ENCODE peak calls at places on chromosomes 5 and 9, in six cellular contexts. X is HepG2, M is A549, W is ovary, B is stomach, V is suprapubic skin. Z is an unnamed sample.

GRCh38 chr5:130350131-130350530 is 445.9 kb downstream of the CHSY3 start:
- DNase-seq in X (no peak), M (no peak), W (no peak), B (no peak), V (no peak), Z (no peak)

GRCh38 chr9:94818196-94818541 is 91.7 kb downstream of the AOPEP start:
- DNase-seq in X (no peak), M (no peak), W (no peak), B (no peak), V (no peak), Z (no peak)

GRCh38 chr9:73183917-73184861 is 32.5 kb downstream of the ANXA1 start:
- DNase-seq in X (peak), M (peak), W (no peak), B (no peak), V (no peak), Z (no peak)

GRCh38 chr9:107213080-107213479 is 70.0 kb upstream of the RAD23B start:
- DNase-seq in X (peak), M (no peak), W (no peak), B (no peak), V (no peak), Z (no peak)

GRCh38 chr5:111379391-111379816 is 132.9 kb downstream of the STARD4 start:
- DNase-seq in X (no peak), M (no peak), W (no peak), B (no peak), V (no peak), Z (no peak)

GRCh38 chr9:130049431-130050210 is 4.1 kb upstream of the GPR107 start:
- DNase-seq in X (no peak), M (no peak), W (no peak), B (no peak), V (no peak), Z (no peak)

GRCh38 chr9:92501671-92502393 is 19.5 kb upstream of the ASPN start:
- DNase-seq in X (peak), M (peak), W (peak), B (peak), V (no peak), Z (peak)

GRCh38 chr5:135114759-135115158 is 80.7 kb upstream of the PITX1 start:
- DNase-seq in X (no peak), M (no peak), W (no peak), B (no peak), V (no peak), Z (no peak)

GRCh38 chr5:127909078-127909477 is 174.5 kb upstream of the SLC12A2 start:
- DNase-seq in X (peak), M (peak), W (no peak), B (no peak), V (no peak), Z (no peak)

GRCh38 chr9:112198646-112199045 is 23.5 kb upstream of the SUSD1 start:
- DNase-seq in X (no peak), M (peak), W (no peak), B (no peak), V (no peak), Z (peak)

GRCh38 chr9:93673271-93673843 is 97.0 kb downstream of the PHF2 start:
- DNase-seq in X (no peak), M (no peak), W (peak), B (peak), V (peak), Z (peak)

GRCh38 chr5:7927466-7928375 is 58.8 kb downstream of the MTRR start:
- DNase-seq in X (peak), M (peak), W (peak), B (peak), V (no peak), Z (peak)

GRCh38 chr5:68548959-68549676 is 333.6 kb downstream of the PIK3R1 start:
- DNase-seq in X (peak), M (peak), W (no peak), B (no peak), V (no peak), Z (no peak)

GRCh38 chr5:174818430-174818829 is 94.0 kb downstream of the MSX2 start:
- DNase-seq in X (no peak), M (no peak), W (no peak), B (no peak), V (no peak), Z (no peak)

GRCh38 chr9:34654317-34655083 is 2.5 kb downstream of the IL11RA start:
- DNase-seq in X (no peak), M (no peak), W (peak), B (peak), V (peak), Z (peak)

GRCh38 chr9:134629061-134629585 is 12.5 kb upstream of the COL5A1 start:
- DNase-seq in X (no peak), M (no peak), W (peak), B (no peak), V (peak), Z (no peak)

GRCh38 chr9:109083141-109083540 is 36.6 kb downstream of the TMEM245 start:
- DNase-seq in X (no peak), M (no peak), W (no peak), B (no peak), V (no peak), Z (no peak)

GRCh38 chr5:143008809-143009521 is 238.8 kb downstream of the ARHGAP26 start:
- DNase-seq in X (no peak), M (no peak), W (no peak), B (peak), V (no peak), Z (peak)

GRCh38 chr5:96721351-96721970 is 59.3 kb downstream of the CAST start:
- DNase-seq in X (no peak), M (no peak), W (no peak), B (no peak), V (no peak), Z (no peak)

GRCh38 chr5:9056046-9056445 is 489.8 kb downstream of the SEMA5A start:
- DNase-seq in X (no peak), M (no peak), W (no peak), B (no peak), V (no peak), Z (no peak)

GRCh38 chr9:129798973-129799372 is 4.0 kb upstream of the TOR1B start:
- DNase-seq in X (peak), M (no peak), W (no peak), B (no peak), V (no peak), Z (no peak)

GRCh38 chr5:45042283-45042682 is 233.5 kb downstream of the MRPS30 start:
- DNase-seq in X (no peak), M (no peak), W (no peak), B (no peak), V (no peak), Z (no peak)

GRCh38 chr5:112264151-112264550 is 154.9 kb downstream of the EPB41L4A start:
- DNase-seq in X (no peak), M (no peak), W (no peak), B (no peak), V (no peak), Z (no peak)

GRCh38 chr9:134185536-134186011 is 21.2 kb upstream of the RNU6ATAC start:
- DNase-seq in X (no peak), M (no peak), W (peak), B (no peak), V (no peak), Z (no peak)

GRCh38 chr5:150082889-150083288 is 3.5 kb downstream of the CSF1R start:
- DNase-seq in X (no peak), M (no peak), W (no peak), B (peak), V (no peak), Z (no peak)

GRCh38 chr9:15349892-15350761 is 43.1 kb upstream of the TTC39B start:
- DNase-seq in X (peak), M (peak), W (no peak), B (peak), V (no peak), Z (peak)

GRCh38 chr5:14730881-14731280 is 66.4 kb downstream of the OTULIN start:
- DNase-seq in X (no peak), M (no peak), W (no peak), B (no peak), V (no peak), Z (no peak)

GRCh38 chr5:163846512-163846911 is 341.1 kb downstream of the MAT2B start:
- DNase-seq in X (no peak), M (no peak), W (no peak), B (no peak), V (no peak), Z (no peak)

GRCh38 chr9:68685770-68686169 is 19.3 kb upstream of the PIP5K1B start:
- DNase-seq in X (peak), M (peak), W (no peak), B (peak), V (no peak), Z (peak)

GRCh38 chr5:82197550-82197949 is 80.6 kb downstream of the RPS23 start:
- DNase-seq in X (no peak), M (no peak), W (no peak), B (no peak), V (no peak), Z (no peak)

GRCh38 chr5:110803467-110804326 is 64.9 kb downstream of the SLC25A46 start:
- DNase-seq in X (no peak), M (no peak), W (no peak), B (no peak), V (no peak), Z (no peak)

GRCh38 chr5:142685418-142686209 is at the start of gene FGF1:
- DNase-seq in X (no peak), M (no peak), W (no peak), B (no peak), V (no peak), Z (no peak)

GRCh38 chr5:5066276-5067186 is 73.6 kb upstream of the ADAMTS16 start:
- DNase-seq in X (no peak), M (no peak), W (peak), B (no peak), V (no peak), Z (no peak)

GRCh38 chr9:105710638-105711037 is 16.3 kb downstream of the TMEM38B start:
- DNase-seq in X (no peak), M (no peak), W (no peak), B (no peak), V (no peak), Z (no peak)

GRCh38 chr5:44814761-44815160 is 6.0 kb downstream of the MRPS30 start:
- DNase-seq in X (no peak), M (no peak), W (no peak), B (no peak), V (no peak), Z (no peak)

GRCh38 chr9:127059030-127059429 is 63.4 kb downstream of the ANGPTL2 start:
- DNase-seq in X (no peak), M (no peak), W (no peak), B (no peak), V (no peak), Z (no peak)

GRCh38 chr5:31382051-31382878 is 149.6 kb downstream of the DROSHA start:
- DNase-seq in X (no peak), M (no peak), W (no peak), B (no peak), V (no peak), Z (no peak)
- H3K4me3 ChIP-seq in X (no peak), M (no peak), W (no peak), B (no peak), V (no peak), Z (no peak)

DNA sequence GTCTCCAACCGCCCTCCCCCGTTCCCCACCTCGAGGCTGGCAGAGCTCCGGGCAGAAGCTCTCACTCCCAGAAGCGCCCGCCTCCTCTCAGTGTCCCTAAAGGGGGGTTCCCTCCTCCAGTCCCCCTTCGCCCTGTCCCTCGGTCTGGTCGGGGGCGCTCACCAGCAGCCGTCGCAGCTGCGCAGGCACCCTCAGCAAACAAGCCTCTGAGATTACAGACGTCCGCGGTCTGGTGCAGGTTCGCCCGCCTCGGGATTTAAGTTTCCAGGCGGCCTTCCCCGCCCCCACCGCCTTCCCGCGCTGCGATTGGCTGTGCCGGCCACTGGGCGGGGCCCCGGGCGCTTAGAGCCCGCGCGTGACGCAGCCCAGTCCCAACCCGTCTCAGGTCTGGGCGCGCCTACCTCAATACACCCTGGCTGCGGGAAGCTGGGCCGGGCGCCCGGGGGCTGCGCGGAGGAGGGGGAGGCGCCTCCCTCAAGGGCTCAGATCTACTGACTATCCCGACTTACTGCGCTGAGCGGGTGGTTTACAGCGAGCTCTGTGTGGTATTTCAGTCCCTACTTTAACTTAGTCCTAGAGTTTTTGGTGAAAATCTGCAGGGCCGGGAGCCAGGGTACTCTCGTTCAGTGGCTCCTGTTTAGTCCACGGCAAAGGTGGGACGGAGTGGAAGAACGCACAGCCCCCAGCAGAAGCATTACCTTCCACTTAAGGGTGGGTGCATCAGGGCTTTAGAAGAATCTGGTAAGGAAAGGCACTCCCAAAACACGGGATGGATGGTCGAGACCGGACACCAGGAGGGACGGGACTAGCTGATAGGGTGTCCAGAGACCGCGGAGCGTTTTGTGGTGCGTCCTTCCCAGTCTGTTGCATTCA is at the start of gene CTSV:
- DNase-seq in X (peak), M (peak), W (peak), B (peak), V (peak), Z (peak)
- TF ChIP-seq EP300 in X (no peak), M (no peak), W (no peak), B (no peak), V (no peak), Z (no peak)

DNA sequence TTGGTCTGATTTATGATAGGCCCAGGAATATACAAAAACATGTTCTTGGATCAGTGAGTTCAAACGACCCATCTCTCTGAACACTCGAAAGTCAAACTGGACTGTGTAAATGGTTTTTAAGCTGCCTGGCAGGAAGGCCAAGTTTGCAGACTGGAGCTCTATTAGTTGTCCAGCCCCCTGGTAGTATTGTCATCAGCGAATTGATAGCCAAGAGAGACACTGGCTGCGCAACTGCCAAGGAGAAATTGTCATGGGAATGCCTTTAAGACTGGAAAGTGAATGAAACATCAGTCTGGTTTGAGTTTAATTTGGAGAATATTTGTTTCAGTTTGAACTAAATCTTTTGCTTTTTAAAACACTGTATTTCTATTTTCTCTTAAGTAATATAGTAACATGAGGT is 322.3 kb downstream of the ARHGEF28 start:
- DNase-seq in X (no peak), M (no peak), W (no peak), B (no peak), V (no peak), Z (no peak)
- H3K4me3 ChIP-seq in X (no peak), M (no peak), W (no peak), B (no peak), V (no peak), Z (no peak)

DNA sequence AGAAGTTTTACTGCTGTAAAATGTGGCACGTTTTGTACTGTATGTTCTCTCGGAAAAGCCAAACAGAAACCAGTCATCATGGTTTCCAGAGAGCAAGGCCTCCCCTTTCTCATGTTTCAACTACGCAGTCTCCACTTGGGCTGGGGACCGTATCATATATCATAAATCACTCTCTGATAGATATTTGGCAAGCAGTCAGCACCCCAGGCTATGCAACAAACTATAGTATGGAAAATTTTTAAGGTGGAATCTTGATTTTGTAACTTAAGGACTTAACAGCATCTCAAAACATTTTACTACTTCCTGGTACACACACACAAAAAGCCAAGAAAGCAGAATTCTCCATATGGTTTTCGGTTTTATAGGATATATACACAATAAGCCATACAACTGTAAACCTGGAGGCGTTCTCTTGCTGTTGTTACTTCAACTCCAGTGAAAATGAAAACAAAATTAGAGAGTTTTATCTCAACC is 283.6 kb downstream of the NFIB start:
- DNase-seq in X (no peak), M (peak), W (peak), B (no peak), V (no peak), Z (no peak)
- TF ChIP-seq EP300 in X (no peak), M (no peak), W (no peak), B (no peak), V (no peak), Z (no peak)